ENCODE peak calls at places on chromosomes 16 and 17, in six cellular contexts. One of them, this sample, is unnamed.

GRCh38 chr17:79970576-79971068 is 65.0 kb downstream of the TBC1D16 start:
- DNase-seq in stimulated activated CD4-positive, alpha-beta T cell treated with anti-CD3 and anti-CD28 coated beads, TNF-alpha, amount 100 ng/mL, for 4 hours: no peak
- DNase-seq in kidney: no peak
- DNase-seq in CD8-positive, alpha-beta T cell: no peak
- DNase-seq in HT1080: peak
- DNase-seq in heart left ventricle: no peak
- DNase-seq in this sample: no peak

GRCh38 chr17:76678330-76678729 is 32.4 kb downstream of the MXRA7 start:
- DNase-seq in HT1080: no peak
- DNase-seq in kidney: peak
- DNase-seq in heart left ventricle: no peak
- DNase-seq in CD8-positive, alpha-beta T cell: peak
- DNase-seq in stimulated activated CD4-positive, alpha-beta T cell treated with anti-CD3 and anti-CD28 coated beads, TNF-alpha, amount 100 ng/mL, for 4 hours: no peak
- DNase-seq in this sample: peak

GRCh38 chr16:87119748-87120147 is 197.4 kb downstream of the C16orf95 start:
- DNase-seq in heart left ventricle: no peak
- DNase-seq in kidney: no peak
- DNase-seq in stimulated activated CD4-positive, alpha-beta T cell treated with anti-CD3 and anti-CD28 coated beads, TNF-alpha, amount 100 ng/mL, for 4 hours: no peak
- DNase-seq in HT1080: no peak
- DNase-seq in CD8-positive, alpha-beta T cell: no peak
- DNase-seq in this sample: no peak

GRCh38 chr16:67176662-67177061 is 6.3 kb downstream of the NOL3 start:
- DNase-seq in kidney: peak
- DNase-seq in heart left ventricle: no peak
- DNase-seq in CD8-positive, alpha-beta T cell: no peak
- DNase-seq in stimulated activated CD4-positive, alpha-beta T cell treated with anti-CD3 and anti-CD28 coated beads, TNF-alpha, amount 100 ng/mL, for 4 hours: no peak
- DNase-seq in HT1080: no peak
- DNase-seq in this sample: no peak

GRCh38 chr17:67198131-67198530 is 46.9 kb downstream of the HELZ start:
- DNase-seq in HT1080: no peak
- DNase-seq in kidney: no peak
- DNase-seq in heart left ventricle: no peak
- DNase-seq in stimulated activated CD4-positive, alpha-beta T cell treated with anti-CD3 and anti-CD28 coated beads, TNF-alpha, amount 100 ng/mL, for 4 hours: no peak
- DNase-seq in CD8-positive, alpha-beta T cell: no peak
- DNase-seq in this sample: no peak

GRCh38 chr17:49977463-49978389 is 8.7 kb downstream of the DLX4 start:
- DNase-seq in CD8-positive, alpha-beta T cell: no peak
- DNase-seq in heart left ventricle: no peak
- DNase-seq in stimulated activated CD4-positive, alpha-beta T cell treated with anti-CD3 and anti-CD28 coated beads, TNF-alpha, amount 100 ng/mL, for 4 hours: no peak
- DNase-seq in HT1080: no peak
- DNase-seq in kidney: no peak
- DNase-seq in this sample: no peak

GRCh38 chr17:29146369-29146972 is 33.7 kb downstream of the MYO18A start:
- DNase-seq in heart left ventricle: no peak
- DNase-seq in stimulated activated CD4-positive, alpha-beta T cell treated with anti-CD3 and anti-CD28 coated beads, TNF-alpha, amount 100 ng/mL, for 4 hours: no peak
- DNase-seq in HT1080: no peak
- DNase-seq in kidney: peak
- DNase-seq in CD8-positive, alpha-beta T cell: no peak
- DNase-seq in this sample: no peak

GRCh38 chr17:16923097-16923903 is 48.6 kb downstream of the TNFRSF13B start:
- DNase-seq in heart left ventricle: no peak
- DNase-seq in CD8-positive, alpha-beta T cell: no peak
- DNase-seq in stimulated activated CD4-positive, alpha-beta T cell treated with anti-CD3 and anti-CD28 coated beads, TNF-alpha, amount 100 ng/mL, for 4 hours: no peak
- DNase-seq in HT1080: no peak
- DNase-seq in kidney: peak
- DNase-seq in this sample: no peak

GRCh38 chr17:7249830-7250229 is 1.7 kb downstream of the CTDNEP1 start:
- DNase-seq in kidney: no peak
- DNase-seq in heart left ventricle: no peak
- DNase-seq in HT1080: no peak
- DNase-seq in CD8-positive, alpha-beta T cell: no peak
- DNase-seq in stimulated activated CD4-positive, alpha-beta T cell treated with anti-CD3 and anti-CD28 coated beads, TNF-alpha, amount 100 ng/mL, for 4 hours: no peak
- DNase-seq in this sample: no peak

GRCh38 chr16:9334091-9334490 is 242.6 kb downstream of the HAPSTR1 start:
- DNase-seq in kidney: no peak
- DNase-seq in HT1080: no peak
- DNase-seq in stimulated activated CD4-positive, alpha-beta T cell treated with anti-CD3 and anti-CD28 coated beads, TNF-alpha, amount 100 ng/mL, for 4 hours: no peak
- DNase-seq in CD8-positive, alpha-beta T cell: no peak
- DNase-seq in heart left ventricle: no peak
- DNase-seq in this sample: no peak

GRCh38 chr17:76710863-76711611 is at the start of gene MXRA7:
- DNase-seq in kidney: peak
- DNase-seq in heart left ventricle: peak
- DNase-seq in CD8-positive, alpha-beta T cell: peak
- DNase-seq in stimulated activated CD4-positive, alpha-beta T cell treated with anti-CD3 and anti-CD28 coated beads, TNF-alpha, amount 100 ng/mL, for 4 hours: peak
- DNase-seq in HT1080: peak
- DNase-seq in this sample: peak

GRCh38 chr17:45135978-45136791 is 698 bp downstream of the ACBD4 start:
- DNase-seq in heart left ventricle: no peak
- DNase-seq in stimulated activated CD4-positive, alpha-beta T cell treated with anti-CD3 and anti-CD28 coated beads, TNF-alpha, amount 100 ng/mL, for 4 hours: no peak
- DNase-seq in CD8-positive, alpha-beta T cell: no peak
- DNase-seq in kidney: peak
- DNase-seq in HT1080: no peak
- DNase-seq in this sample: no peak

GRCh38 chr17:64326420-64327054 is 63.5 kb upstream of the TEX2 start:
- DNase-seq in heart left ventricle: peak
- DNase-seq in stimulated activated CD4-positive, alpha-beta T cell treated with anti-CD3 and anti-CD28 coated beads, TNF-alpha, amount 100 ng/mL, for 4 hours: no peak
- DNase-seq in CD8-positive, alpha-beta T cell: no peak
- DNase-seq in kidney: peak
- DNase-seq in HT1080: peak
- DNase-seq in this sample: no peak

GRCh38 chr17:35796942-35797341 is 1.5 kb upstream of the MMP28 start:
- DNase-seq in HT1080: no peak
- DNase-seq in CD8-positive, alpha-beta T cell: no peak
- DNase-seq in heart left ventricle: no peak
- DNase-seq in kidney: no peak
- DNase-seq in stimulated activated CD4-positive, alpha-beta T cell treated with anti-CD3 and anti-CD28 coated beads, TNF-alpha, amount 100 ng/mL, for 4 hours: no peak
- DNase-seq in this sample: no peak

GRCh38 chr16:10927497-10928112 is 14.7 kb downstream of the DEXI start:
- DNase-seq in CD8-positive, alpha-beta T cell: no peak
- DNase-seq in kidney: no peak
- DNase-seq in HT1080: no peak
- DNase-seq in stimulated activated CD4-positive, alpha-beta T cell treated with anti-CD3 and anti-CD28 coated beads, TNF-alpha, amount 100 ng/mL, for 4 hours: no peak
- DNase-seq in heart left ventricle: no peak
- DNase-seq in this sample: no peak

GRCh38 chr16:67389911-67390815 is 3.1 kb downstream of the TPPP3 start:
- DNase-seq in HT1080: no peak
- DNase-seq in kidney: no peak
- DNase-seq in heart left ventricle: no peak
- DNase-seq in stimulated activated CD4-positive, alpha-beta T cell treated with anti-CD3 and anti-CD28 coated beads, TNF-alpha, amount 100 ng/mL, for 4 hours: no peak
- DNase-seq in CD8-positive, alpha-beta T cell: no peak
- DNase-seq in this sample: no peak

GRCh38 chr17:35189291-35189690 is 4.9 kb downstream of the SLC35G3 start:
- DNase-seq in HT1080: peak
- DNase-seq in stimulated activated CD4-positive, alpha-beta T cell treated with anti-CD3 and anti-CD28 coated beads, TNF-alpha, amount 100 ng/mL, for 4 hours: no peak
- DNase-seq in heart left ventricle: no peak
- DNase-seq in CD8-positive, alpha-beta T cell: no peak
- DNase-seq in kidney: no peak
- DNase-seq in this sample: no peak

This sample was measured in activated gamma-delta T cell treated with Interleukin-2 at 50 U/mL for 16 hours.